ENCODE peak calls at places on chromosome 7, in five cellular contexts. U, R, T, Q and S are unnamed samples. For H3K4me1, the result is how much of the 10 kb centered on the place peaks cover.

GRCh38 chr7:53383131-53383530 is 347.7 kb downstream of the POM121L12 start:
- DNase-seq in U (no peak), Q (no peak), R (no peak), T (no peak), S (peak)

GRCh38 chr7:217781-218180 is 25.4 kb downstream of the FAM20C start:
- DNase-seq in T (no peak), U (no peak), R (no peak), Q (no peak), S (no peak)

GRCh38 chr7:1015631-1016121 is 28.7 kb upstream of the GPR146 start:
- DNase-seq in T (no peak), R (no peak), Q (no peak), U (no peak), S (no peak)

GRCh38 chr7:1562611-1563051 is 6.6 kb upstream of the TMEM184A start:
- DNase-seq in Q (no peak), R (no peak), U (peak), T (no peak), S (no peak)

GRCh38 chr7:32293833-32294232 is 196.3 kb downstream of the LSM5 start:
- DNase-seq in Q (no peak), R (no peak), T (no peak), U (no peak), S (no peak)

GRCh38 chr7:13980474-13980873 is 9.0 kb downstream of the ETV1 start:
- DNase-seq in U (peak), R (no peak), T (no peak), Q (no peak), S (no peak)

GRCh38 chr7:33842141-33842540 is 63.2 kb upstream of the BMPER start:
- DNase-seq in U (no peak), R (no peak), Q (no peak), T (no peak), S (no peak)

GRCh38 chr7:79548616-79549206 is 95.2 kb upstream of the MAGI2 start:
- DNase-seq in T (no peak), R (no peak), Q (peak), U (peak), S (no peak)

GRCh38 chr7:64686493-64687184 is 20.7 kb downstream of the ZNF107 start:
- DNase-seq in T (no peak), R (peak), U (no peak), Q (no peak), S (no peak)

GRCh38 chr7:137469191-137469811 is 125.8 kb upstream of the PTN start:
- DNase-seq in Q (peak), U (no peak), T (no peak), R (no peak), S (no peak)

GRCh38 chr7:91772100-91772794 is 108.3 kb downstream of the MTERF1 start:
- DNase-seq in U (no peak), R (no peak), T (no peak), Q (peak), S (no peak)

GRCh38 chr7:28684729-28685211 is 272.5 kb downstream of the CREB5 start:
- DNase-seq in R (no peak), T (no peak), U (no peak), Q (no peak), S (no peak)

GRCh38 chr7:32937344-32938174 is 19.7 kb upstream of the FKBP9 start:
- DNase-seq in U (peak), Q (peak), T (no peak), R (peak), S (no peak)

GRCh38 chr7:55548295-55548731 is 24.0 kb downstream of the VOPP1 start:
- DNase-seq in Q (no peak), T (no peak), U (no peak), R (no peak), S (no peak)

GRCh38 chr7:82382276-82382675 is 61.3 kb downstream of the CACNA2D1 start:
- DNase-seq in R (no peak), T (no peak), U (no peak), Q (no peak), S (no peak)

GRCh38 chr7:155343661-155344121 is 46.0 kb downstream of the INSIG1 start:
- DNase-seq in U (no peak), Q (no peak), R (no peak), T (no peak), S (no peak)

GRCh38 chr7:134690016-134690415 is 43.4 kb downstream of the BPGM start:
- DNase-seq in U (peak), T (no peak), Q (peak), R (no peak), S (no peak)

GRCh38 chr7:12549106-12549505 is 21.4 kb upstream of the SCIN start:
- DNase-seq in U (no peak), T (no peak), R (no peak), Q (no peak), S (no peak)

GRCh38 chr7:107164092-107164491 is 4.7 kb upstream of the HBP1 start:
- DNase-seq in T (no peak), R (no peak), U (no peak), Q (no peak), S (no peak)

GRCh38 chr7:105149827-105150226 is 135.8 kb downstream of the KMT2E start:
- DNase-seq in R (no peak), Q (peak), U (peak), T (no peak), S (peak)

GRCh38 chr7:41292457-41292856 is 410.4 kb downstream of the INHBA start:
- DNase-seq in U (no peak), R (peak), Q (no peak), T (no peak), S (peak)

GRCh38 chr7:84364708-84365107 is 170.1 kb upstream of the SEMA3A start:
- DNase-seq in U (peak), R (no peak), T (no peak), Q (peak), S (no peak)

GRCh38 chr7:20541615-20542349 is 73.7 kb upstream of the ABCB5 start:
- DNase-seq in Q (no peak), T (no peak), R (no peak), U (no peak), S (no peak)

GRCh38 chr7:51154201-51154600 is 162.4 kb downstream of the COBL start:
- DNase-seq in T (no peak), R (no peak), U (no peak), Q (no peak), S (no peak)

DNA sequence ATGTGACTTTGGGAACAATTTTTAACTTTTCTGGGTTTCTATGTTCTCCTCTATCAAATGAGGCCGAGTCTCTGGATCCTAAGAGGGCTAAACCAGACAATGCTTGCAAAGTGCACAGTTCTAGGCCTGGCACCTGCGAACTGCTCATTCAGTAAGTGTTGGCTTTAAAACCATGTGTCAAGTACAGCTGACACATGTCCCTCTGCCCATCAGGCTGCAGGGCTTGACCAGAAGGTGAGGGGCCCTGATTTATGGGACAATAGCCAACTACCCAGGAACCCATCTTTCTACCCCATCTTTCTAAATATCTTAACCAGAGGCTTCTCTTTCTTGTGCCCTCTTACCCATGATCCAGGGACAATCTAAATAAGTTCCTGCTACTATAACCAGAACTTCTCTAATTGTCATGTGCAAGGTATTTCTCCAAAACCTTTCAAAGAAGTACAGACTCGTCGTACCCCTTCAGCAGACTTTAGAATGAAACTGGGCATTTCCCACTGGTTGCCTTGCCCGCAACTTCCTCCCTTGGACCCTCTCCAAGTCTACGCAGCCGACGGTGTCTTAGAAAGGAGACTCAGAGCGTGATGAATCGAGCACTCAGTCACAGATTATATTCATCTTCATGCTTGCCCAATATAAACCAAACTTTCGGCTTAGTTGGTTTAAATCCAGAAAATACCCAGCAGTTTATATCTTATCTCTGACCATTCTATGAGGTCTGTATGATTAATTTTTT is 69.8 kb upstream of the STEAP1B start:
- DNase-seq in T (no peak), Q (peak), U (peak), R (no peak), S (no peak)
- H3K4me1 ChIP-seq in T (under half), Q (under half), U (under half), R (half or more), S (under half)

GRCh38 chr7:99629643-99630042 is 12.9 kb downstream of the ZSCAN25 start:
- DNase-seq in U (no peak), R (no peak), Q (no peak), T (no peak), S (no peak)
- H3K27ac ChIP-seq in U (no peak), R (no peak), Q (no peak), T (no peak), S (no peak)

GRCh38 chr7:30654296-30655090 is 27.8 kb downstream of the CRHR2 start:
- DNase-seq in T (no peak), U (no peak), Q (no peak), R (no peak), S (no peak)
- H3K4me1 ChIP-seq in T (under half), U (under half), Q (under half), R (under half), S (under half)

GRCh38 chr7:7694542-7694941 is 23.9 kb downstream of the RPA3 start:
- DNase-seq in R (no peak), Q (no peak), U (no peak), T (no peak), S (no peak)

GRCh38 chr7:7696458-7697119 is 21.8 kb downstream of the RPA3 start:
- DNase-seq in Q (no peak), R (no peak), T (no peak), U (peak), S (peak)

GRCh38 chr7:7698930-7699329 is 19.5 kb downstream of the RPA3 start:
- DNase-seq in U (no peak), Q (no peak), R (no peak), T (no peak), S (no peak)

GRCh38 chr7:7693881-7694280 is 24.5 kb downstream of the RPA3 start:
- DNase-seq in U (peak), Q (peak), R (peak), T (no peak), S (peak)

DNA sequence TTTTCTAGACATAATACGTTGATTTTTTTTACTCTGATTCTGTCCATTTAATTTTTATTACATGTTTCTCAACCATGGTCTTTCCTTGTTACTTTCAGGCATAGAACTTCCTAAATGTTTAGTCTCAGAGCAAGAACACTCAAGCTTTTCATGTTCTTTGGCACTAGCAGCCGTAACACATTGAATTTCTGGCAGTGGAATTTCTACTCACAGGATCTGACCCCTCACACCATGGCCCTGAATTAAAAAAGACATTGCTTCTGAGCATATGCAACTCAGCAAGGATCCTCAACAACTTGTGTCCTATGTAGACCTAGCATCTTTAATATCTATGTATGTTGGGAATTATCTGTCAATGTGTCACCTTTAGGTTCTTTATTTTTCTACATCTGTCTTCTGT is 23.0 kb downstream of the RPA3 start:
- DNase-seq in U (peak), R (no peak), Q (peak), T (no peak), S (no peak)
- H3K27ac ChIP-seq in U (no peak), R (no peak), Q (no peak), T (no peak), S (no peak)

GRCh38 chr7:150402671-150403321 is 23.7 kb downstream of the ZNF775 start:
- DNase-seq in Q (no peak), R (no peak), U (no peak), T (no peak), S (no peak)
- H3K4me1 ChIP-seq in Q (under half), R (half or more), U (under half), T (under half), S (half or more)

GRCh38 chr7:95264225-95264927 is 60.0 kb downstream of the PON1 start:
- DNase-seq in U (peak), T (no peak), R (no peak), Q (peak), S (no peak)
- H3K27ac ChIP-seq in U (no peak), T (no peak), R (no peak), Q (no peak), S (no peak)

DNA sequence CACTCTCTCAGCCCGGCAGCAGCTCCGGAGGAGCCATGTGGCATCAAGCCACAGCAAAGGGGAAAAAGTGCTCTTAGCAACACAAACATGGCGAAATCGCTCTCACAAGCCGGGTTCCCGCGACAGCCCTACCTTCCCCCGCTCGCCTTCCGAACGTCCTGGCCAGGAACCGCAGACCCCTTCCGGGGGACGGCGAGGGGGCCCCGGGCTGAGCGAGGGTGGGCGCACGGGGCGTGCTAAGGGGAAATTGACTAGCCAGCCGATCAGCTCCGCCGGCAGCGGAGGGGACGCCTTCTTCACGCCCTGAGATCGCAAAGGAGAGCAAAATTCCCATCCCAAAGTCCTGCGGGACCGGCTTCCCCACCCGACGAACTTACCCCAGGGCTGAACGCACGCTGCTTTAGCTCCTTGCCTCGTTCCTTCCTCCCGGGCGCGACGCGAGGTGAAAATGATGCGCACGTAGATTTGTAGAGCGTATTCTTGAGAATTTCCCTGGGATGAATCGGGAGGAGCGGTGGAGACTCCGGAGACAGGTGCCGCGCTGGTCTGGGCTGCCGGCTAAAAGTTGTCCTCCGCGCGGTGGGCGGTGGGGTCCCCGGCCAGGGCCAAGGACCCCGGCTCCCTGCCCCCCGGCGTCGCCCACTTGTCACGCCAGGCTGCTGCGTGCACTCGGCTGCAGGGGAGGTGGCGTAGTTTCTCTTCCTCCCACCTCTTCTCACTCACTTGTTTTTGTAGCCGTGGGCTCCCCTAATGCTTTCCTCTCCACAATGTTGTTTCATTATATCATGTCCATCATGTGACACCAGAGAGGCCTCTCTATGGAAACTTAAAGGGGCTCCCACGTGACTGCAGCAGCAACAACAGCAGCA is 220.1 kb upstream of the MKLN1 start:
- DNase-seq in R (peak), Q (peak), T (peak), U (peak), S (peak)
- H3K4me1 ChIP-seq in R (under half), Q (under half), T (half or more), U (under half), S (under half)

DNA sequence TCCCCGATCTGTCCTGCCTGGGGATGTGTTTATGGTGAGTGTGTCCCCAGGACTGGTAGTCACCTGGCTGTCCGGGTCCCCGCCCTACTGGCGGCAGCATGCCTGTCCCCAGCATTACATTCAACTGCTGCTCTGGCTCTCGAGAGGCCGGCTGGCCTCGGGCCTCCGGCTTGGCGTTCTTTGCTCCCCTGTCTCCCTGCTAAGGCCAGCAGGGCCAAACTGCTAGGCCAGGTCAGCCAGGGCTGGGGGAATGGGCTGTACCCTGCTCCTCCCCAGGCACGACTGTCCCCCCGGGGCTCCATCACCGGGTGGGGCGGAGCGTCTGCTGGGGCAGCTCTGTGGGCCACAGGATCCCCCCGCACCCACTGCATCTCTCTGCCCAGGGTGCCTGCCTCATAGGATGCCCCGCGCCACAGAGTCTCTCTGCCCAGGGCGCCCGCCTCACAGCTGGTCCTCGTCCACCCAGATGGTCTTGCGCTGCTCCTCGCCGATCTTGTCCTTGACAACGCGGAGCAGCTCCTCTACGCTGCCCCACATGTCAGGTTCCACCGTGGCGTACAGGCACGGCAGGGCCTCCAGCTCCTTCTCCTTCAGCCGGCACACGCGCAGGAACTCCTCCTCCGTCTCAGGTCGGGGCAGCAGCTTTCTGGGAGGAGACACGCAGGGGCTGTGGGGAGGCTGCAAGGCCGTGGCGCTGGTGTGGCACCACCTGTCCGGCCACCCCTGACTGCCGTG is 62.3 kb upstream of the GNA12 start:
- DNase-seq in Q (no peak), T (no peak), R (no peak), U (no peak), S (no peak)
- H3K27ac ChIP-seq in Q (no peak), T (no peak), R (no peak), U (no peak), S (no peak)

DNA sequence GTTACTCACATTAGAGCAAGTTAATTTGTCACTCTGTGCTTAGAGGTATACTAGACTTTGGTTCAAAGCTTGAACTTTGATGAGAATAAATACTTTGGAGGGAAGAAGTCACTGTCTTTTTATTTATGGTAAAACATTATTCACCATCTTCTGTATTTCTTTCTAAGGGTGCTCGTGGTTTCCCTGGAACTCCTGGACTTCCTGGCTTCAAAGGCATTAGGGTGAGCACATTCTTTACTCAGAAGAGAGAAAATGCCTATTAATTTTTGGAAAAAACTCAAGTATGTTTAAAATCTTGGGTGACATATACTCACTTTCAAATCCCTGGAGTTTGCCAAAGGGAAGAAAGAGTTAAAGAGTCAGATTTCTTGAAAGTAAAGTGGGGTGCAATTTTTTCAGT is 10.8 kb downstream of the COL1A2 start:
- DNase-seq in T (no peak), U (peak), R (no peak), Q (peak), S (no peak)
- H3K4me1 ChIP-seq in T (under half), U (under half), R (under half), Q (under half), S (under half)

GRCh38 chr7:108578937-108579336 is 9.3 kb downstream of the DNAJB9 start:
- DNase-seq in T (no peak), U (no peak), Q (no peak), R (no peak), S (no peak)
- H3K27ac ChIP-seq in T (no peak), U (no peak), Q (no peak), R (no peak), S (no peak)